ENCODE peak calls at places on chromosomes 11 and 22, in nine cellular contexts. H is kidney epithelial cell, I is GDM1, J is LoVo, D is GM18507, U is lower leg skin, E is H54, L is AG08395, Y is endothelial cell. Q is an unnamed sample.

GRCh38 chr11:76801736-76802135 is 18.6 kb downstream of the TSKU start:
- DNase-seq in H (no peak), I (no peak), J (no peak), D (no peak), U (no peak), E (no peak), L (no peak), Y (no peak), Q (no peak)

GRCh38 chr22:39265143-39265542 is 20.4 kb upstream of the PDGFB start:
- DNase-seq in H (no peak), I (no peak), J (no peak), D (no peak), U (no peak), E (no peak), L (no peak), Y (no peak), Q (no peak)

GRCh38 chr11:2508793-2509192 is 64.0 kb downstream of the KCNQ1 start:
- DNase-seq in H (no peak), I (no peak), J (no peak), D (no peak), U (no peak), E (no peak), L (no peak), Y (no peak), Q (no peak)

GRCh38 chr22:17313591-17313990 is 55.7 kb upstream of the CECR2 start:
- DNase-seq in H (no peak), I (no peak), J (no peak), D (no peak), U (no peak), E (no peak), L (no peak), Y (no peak), Q (no peak)

GRCh38 chr11:115190196-115190595 is 314.0 kb downstream of the CADM1 start:
- DNase-seq in H (no peak), I (no peak), J (no peak), D (no peak), U (no peak), E (no peak), L (no peak), Y (no peak), Q (no peak)

GRCh38 chr11:118046051-118046963 is 30.6 kb upstream of the TMPRSS4 start:
- DNase-seq in H (no peak), I (no peak), J (no peak), D (no peak), U (no peak), E (no peak), L (no peak), Y (no peak), Q (no peak)

GRCh38 chr22:39212721-39213376 is 31.9 kb downstream of the PDGFB start:
- DNase-seq in H (peak; percentile 74), I (no peak), J (peak; percentile 77), D (no peak), U (no peak), E (peak; percentile 56), L (no peak), Y (no peak), Q (no peak)

GRCh38 chr22:49300241-49300640 is 527.4 kb downstream of the BRD1 start:
- DNase-seq in H (no peak), I (no peak), J (no peak), D (no peak), U (no peak), E (no peak), L (no peak), Y (no peak), Q (no peak)

GRCh38 chr22:18021431-18021830 is 2.9 kb downstream of the MICAL3 start:
- DNase-seq in H (no peak), I (no peak), J (no peak), D (no peak), U (no peak), E (no peak), L (no peak), Y (no peak), Q (no peak)